ENCODE peak calls at places on chromosomes 2 and 18, in eight cellular contexts. P is hepatocyte, U is mammary epithelial cell, M is PC-3, L is heart right ventricle, F is cardiac muscle cell, Z is GM12878, H is IMR-90. S is an unnamed sample.

GRCh38 chr2:217336694-217337093 is 476.8 kb upstream of the TNP1 start:
- DNase-seq in H (no peak), Z (no peak), M (no peak), P (no peak), U (no peak), L (no peak), F (no peak), S (no peak)

GRCh38 chr18:37391156-37391555 is 174.4 kb downstream of the CELF4 start:
- DNase-seq in L (no peak), F (no peak), Z (no peak), P (no peak), H (no peak), M (no peak), U (no peak), S (no peak)

GRCh38 chr2:178718283-178718682 is 88.9 kb downstream of the TTN start:
- DNase-seq in L (no peak), P (no peak), H (no peak), U (no peak), Z (no peak), F (no peak), M (no peak), S (peak; percentile 10)

GRCh38 chr2:8241317-8241716 is 440.5 kb upstream of the ID2 start:
- DNase-seq in P (no peak), H (no peak), F (no peak), Z (no peak), M (no peak), U (no peak), L (no peak), S (no peak)

GRCh38 chr2:189168876-189169499 is 10.6 kb downstream of the COL5A2 start:
- DNase-seq in H (no peak), P (no peak), M (no peak), L (no peak), U (no peak), Z (no peak), F (no peak), S (no peak)

GRCh38 chr2:106095478-106096392 is 98.4 kb downstream of the UXS1 start:
- DNase-seq in L (peak; percentile 33), F (no peak), M (no peak), P (no peak), Z (no peak), H (no peak), U (no peak), S (no peak)

GRCh38 chr2:108921096-108922030 is 67.7 kb downstream of the EDAR start:
- DNase-seq in M (peak; percentile 13), U (no peak), F (no peak), Z (no peak), H (no peak), L (no peak), P (no peak), S (no peak)

GRCh38 chr2:160783481-160783880 is 289.9 kb upstream of the RBMS1 start:
- DNase-seq in M (no peak), P (no peak), Z (no peak), L (no peak), H (peak; percentile 7), U (no peak), F (no peak), S (no peak)

GRCh38 chr2:238380785-238381184 is 45.9 kb upstream of the ASB1 start:
- DNase-seq in H (peak; percentile 74), L (no peak), M (peak; percentile 94), U (peak; percentile 91), F (no peak), Z (no peak), P (peak; percentile 36), S (no peak)

GRCh38 chr2:238383135-238383534 is 43.6 kb upstream of the ASB1 start:
- DNase-seq in Z (no peak), L (no peak), F (no peak), H (no peak), U (no peak), M (no peak), P (no peak), S (no peak)

GRCh38 chr2:238380336-238380735 is 46.4 kb upstream of the ASB1 start:
- DNase-seq in H (no peak), L (no peak), F (no peak), M (no peak), U (no peak), Z (no peak), P (no peak), S (no peak)

GRCh38 chr2:238382381-238382781 is 44.3 kb upstream of the ASB1 start:
- DNase-seq in L (no peak), P (no peak), F (no peak), Z (no peak), U (no peak), H (no peak), M (no peak), S (no peak)

GRCh38 chr2:238381341-238382130 is 45.2 kb upstream of the ASB1 start:
- DNase-seq in F (no peak), M (no peak), L (no peak), P (no peak), Z (no peak), U (no peak), H (no peak), S (no peak)
- H3K4me1 ChIP-seq in F (no peaks in the 10 kb centered on the region), M (peaks cover 28% of the 10 kb centered on the region), L (peaks cover 2% of the 10 kb centered on the region), P (no peaks in the 10 kb centered on the region), Z (peaks cover 8% of the 10 kb centered on the region), U (peaks cover 32% of the 10 kb centered on the region), H (peaks cover 18% of the 10 kb centered on the region), S (peaks cover 3% of the 10 kb centered on the region)

GRCh38 chr2:208072250-208072892 is 47.0 kb upstream of the PLEKHM3 start:
- DNase-seq in P (peak; percentile 76), Z (peak; percentile 19), U (peak; percentile 43), M (peak; percentile 77), L (peak; percentile 16), F (peak; percentile 78), H (peak; percentile 72), S (peak; percentile 52)

GRCh38 chr2:208065476-208065875 is 40.1 kb upstream of the PLEKHM3 start:
- DNase-seq in H (no peak), M (no peak), P (no peak), U (no peak), L (no peak), F (no peak), Z (no peak), S (no peak)

GRCh38 chr2:208064220-208064951 is 39.1 kb upstream of the PLEKHM3 start:
- DNase-seq in U (peak; percentile 88), Z (peak; percentile 67), L (no peak), P (no peak), H (peak; percentile 94), F (no peak), M (peak; percentile 86), S (peak; percentile 58)

GRCh38 chr2:208074610-208075356 is 49.5 kb upstream of the PLEKHM3 start:
- DNase-seq in L (no peak), Z (no peak), F (no peak), P (no peak), M (no peak), H (no peak), U (no peak), S (no peak)

DNA sequence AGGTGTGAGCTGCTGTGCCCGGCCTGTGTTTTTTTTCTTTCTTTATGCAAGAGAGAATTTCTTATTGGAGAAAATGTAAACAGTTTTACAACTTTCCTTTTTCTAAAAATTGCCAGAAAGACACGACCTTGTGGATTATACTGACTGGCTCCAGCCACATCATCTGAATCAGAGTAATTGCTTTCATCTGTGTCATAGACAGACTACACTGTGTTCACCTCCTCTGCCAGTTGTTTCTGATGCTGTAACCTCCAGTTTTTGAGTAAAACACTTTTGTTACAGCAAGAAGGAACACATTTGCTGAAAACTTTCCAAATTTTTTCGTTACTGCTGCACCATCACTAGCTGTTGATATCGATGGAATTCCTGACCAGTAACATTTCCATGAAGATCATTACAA is 43.9 kb upstream of the PLEKHM3 start:
- DNase-seq in P (no peak), M (peak; percentile 16), H (peak; percentile 17), F (no peak), Z (no peak), U (no peak), L (no peak), S (no peak)
- H3K27ac ChIP-seq in P (no peak overlapping the region), M (no peak overlapping the region), H (no peak overlapping the region), F (no peak overlapping the region), Z (no peak overlapping the region), U (no peak overlapping the region), L (no peak overlapping the region), S (no peak overlapping the region)

GRCh38 chr2:85703329-85703728 is 9.2 kb downstream of the GNLY start:
- DNase-seq in U (no peak), F (no peak), H (no peak), P (no peak), L (no peak), M (no peak), Z (no peak), S (no peak)

GRCh38 chr2:85705680-85706039 is 11.5 kb downstream of the GNLY start:
- DNase-seq in F (no peak), U (peak; percentile 93), H (peak; percentile 99), Z (no peak), P (peak; percentile 75), M (peak; percentile 58), L (no peak), S (no peak)

GRCh38 chr2:85704800-85705679 is 10.9 kb downstream of the GNLY start:
- DNase-seq in Z (peak; percentile 63), U (no peak), M (no peak), H (no peak), P (no peak), F (no peak), L (no peak), S (no peak)

GRCh38 chr2:85702172-85702571 is 8.0 kb downstream of the GNLY start:
- DNase-seq in H (peak; percentile 85), U (peak; percentile 67), P (no peak), Z (no peak), M (peak; percentile 85), F (no peak), L (no peak), S (no peak)

DNA sequence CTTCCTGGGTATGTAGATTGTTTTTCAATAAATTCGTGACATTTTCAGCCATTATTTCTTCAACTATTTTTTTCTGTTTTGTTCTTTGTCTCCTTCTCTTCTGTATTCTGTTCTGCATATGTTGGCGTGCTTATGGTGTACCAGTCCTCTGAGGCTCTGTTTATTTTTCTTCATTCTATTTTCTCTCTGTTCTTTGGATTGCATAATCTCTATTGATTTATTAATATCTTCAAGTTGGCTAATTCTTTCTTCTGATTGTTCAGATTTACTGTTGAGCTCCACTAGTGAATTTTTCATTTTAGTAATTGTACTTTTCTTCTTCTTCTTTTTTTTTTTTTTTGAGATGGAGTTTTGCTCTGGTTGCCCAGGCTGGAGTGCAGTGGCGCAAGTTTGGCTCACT is 9.9 kb downstream of the GNLY start:
- DNase-seq in U (no peak), F (no peak), M (no peak), P (no peak), Z (no peak), H (no peak), L (no peak), S (no peak)
- H3K4me1 ChIP-seq in U (peaks cover 36% of the 10 kb centered on the region), F (no peaks in the 10 kb centered on the region), M (peaks cover 43% of the 10 kb centered on the region), P (no peaks in the 10 kb centered on the region), Z (peaks cover 21% of the 10 kb centered on the region), H (peaks cover 18% of the 10 kb centered on the region), L (no peaks in the 10 kb centered on the region), S (peaks cover 9% of the 10 kb centered on the region)

DNA sequence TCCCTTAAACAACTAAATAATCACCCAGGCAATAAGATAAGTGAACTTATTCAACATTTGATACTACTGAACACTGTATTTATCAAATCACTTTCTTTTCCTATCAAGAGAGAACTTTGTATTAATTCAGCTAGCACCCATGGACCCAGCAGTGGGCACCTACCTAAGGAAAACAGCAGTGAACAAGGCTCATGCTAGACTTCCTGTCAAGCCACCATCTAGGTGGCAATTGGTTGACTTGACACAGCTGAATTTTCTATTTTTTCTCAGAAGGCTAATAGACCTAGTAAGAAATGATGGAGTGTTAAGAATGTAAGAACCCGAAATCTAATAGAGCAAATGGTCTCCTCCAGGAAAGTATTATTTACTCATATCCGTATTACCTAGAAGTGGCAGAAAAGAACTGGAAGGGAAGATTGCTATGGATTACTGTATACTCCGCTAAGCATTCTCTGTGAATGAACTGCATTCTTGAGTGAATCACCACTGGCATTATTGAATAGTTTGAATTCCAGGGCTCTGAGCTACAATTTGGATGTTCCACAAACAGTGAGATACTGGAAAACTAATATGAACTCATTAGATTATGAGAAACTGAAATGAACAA is 988.2 kb upstream of the CDH2 start:
- DNase-seq in P (no peak), H (peak; percentile 90), M (peak; percentile 95), Z (no peak), U (peak; percentile 67), F (peak; percentile 5), L (no peak), S (no peak)
- H3K27ac ChIP-seq in P (peak overlapping the region; percentile 53), H (peak overlapping the region; percentile 100), M (peak overlapping the region; percentile 85), Z (no peak overlapping the region), U (peak overlapping the region; percentile 84), F (no peak overlapping the region), L (peak overlapping the region; percentile 22), S (peak overlapping the region; percentile 40)